ENCODE peak calls at places on chromosomes 7 and 10, in seven cellular contexts. S, X, L, M, N, Z and H are unnamed samples.

GRCh38 chr10:46330881-46331280 is 44.1 kb downstream of the ANTXRL start:
- DNase-seq in Z (no peak), N (no peak), S (no peak), L (no peak), X (no peak), M (no peak), H (no peak)

GRCh38 chr7:78437118-78437517 is 638.5 kb downstream of the PHTF2 start:
- DNase-seq in M (no peak), Z (no peak), S (no peak), X (peak; percentile 4), L (no peak), N (no peak), H (no peak)

GRCh38 chr10:11157292-11158052 is 139.8 kb downstream of the CELF2 start:
- DNase-seq in Z (no peak), L (no peak), N (no peak), M (no peak), S (no peak), X (no peak), H (no peak)

GRCh38 chr7:136666110-136666509 is 202.3 kb upstream of the CHRM2 start:
- DNase-seq in M (no peak), L (peak; percentile 26), N (no peak), S (no peak), Z (no peak), X (no peak), H (no peak)

GRCh38 chr7:16644624-16644986 is 949 bp downstream of the ANKMY2 start:
- DNase-seq in Z (peak; percentile 70), M (peak; percentile 75), L (no peak), N (no peak), X (peak; percentile 9), S (no peak), H (no peak)

GRCh38 chr7:107667341-107667740 is 6.7 kb downstream of the SLC26A4 start:
- DNase-seq in L (no peak), M (no peak), X (no peak), S (no peak), Z (no peak), N (no peak), H (no peak)

GRCh38 chr10:113386005-113386404 is 166.8 kb upstream of the HABP2 start:
- DNase-seq in M (no peak), L (no peak), N (no peak), X (peak; percentile 3), S (peak; percentile 38), Z (no peak), H (no peak)

GRCh38 chr10:47262606-47263295 is 37.2 kb upstream of the GDF10 start:
- DNase-seq in M (no peak), X (peak; percentile 38), N (no peak), S (no peak), Z (no peak), L (no peak), H (no peak)

GRCh38 chr10:130968964-130969363 is 342.6 kb downstream of the TCERG1L start:
- DNase-seq in L (no peak), N (no peak), Z (no peak), S (no peak), X (no peak), M (no peak), H (no peak)

GRCh38 chr10:16509996-16510395 is 11.7 kb downstream of the C1QL3 start:
- DNase-seq in L (no peak), S (no peak), Z (no peak), N (no peak), M (no peak), X (peak; percentile 45), H (no peak)

GRCh38 chr7:140358771-140359095 is 39.6 kb downstream of the SLC37A3 start:
- DNase-seq in L (no peak), Z (no peak), S (no peak), M (no peak), N (no peak), X (no peak), H (no peak)

GRCh38 chr7:16978358-16979244 is 96.8 kb upstream of the AGR3 start:
- DNase-seq in X (peak; percentile 75), N (no peak), L (no peak), S (no peak), M (no peak), Z (no peak), H (no peak)

DNA sequence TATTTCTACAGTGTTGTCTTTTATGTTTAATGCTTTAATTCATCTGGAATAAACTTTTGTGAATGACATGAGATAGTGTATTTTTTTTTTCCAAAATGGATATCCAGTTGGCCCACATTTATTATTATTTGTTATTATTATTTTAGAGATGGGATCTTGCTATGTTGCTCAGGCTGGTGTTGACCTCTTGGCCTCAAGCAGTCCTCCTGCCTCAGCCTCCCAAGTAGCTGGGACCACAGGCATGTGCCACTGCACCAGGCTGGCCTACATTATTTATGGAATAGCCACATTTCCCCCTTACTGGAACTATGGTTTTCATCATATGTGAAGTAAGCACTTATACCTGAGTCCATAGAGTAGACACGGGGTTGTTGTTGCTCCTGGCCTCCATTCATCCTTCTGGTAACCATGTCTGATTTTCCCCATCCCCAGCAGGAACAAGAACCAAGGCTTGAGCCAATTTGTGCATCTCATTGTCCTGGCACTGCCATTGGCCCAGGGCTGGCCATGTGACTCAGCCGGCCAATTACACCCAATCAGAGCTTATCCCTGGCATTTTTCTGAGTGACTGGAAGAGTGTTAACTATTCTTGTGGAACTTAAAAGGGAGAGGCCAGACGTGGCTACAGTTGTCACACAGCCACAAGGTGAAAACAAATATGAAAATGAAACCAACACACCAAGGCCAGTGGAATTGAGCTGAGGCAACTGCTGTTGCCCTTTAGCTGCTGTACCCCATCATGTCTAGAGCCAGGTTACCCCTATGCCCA is 23.1 kb downstream of the PRF1 start:
- DNase-seq in S (peak; percentile 48), N (peak; percentile 48), X (no peak), L (no peak), Z (peak; percentile 89), M (no peak), H (no peak)
- H3K27ac ChIP-seq in S (peak overlapping the region; percentile 96), N (peak overlapping the region; percentile 11), X (no peak overlapping the region), L (no peak overlapping the region), Z (peak overlapping the region; percentile 69), M (no peak overlapping the region), H (no peak overlapping the region)

GRCh38 chr7:4791738-4792536 is 16.5 kb downstream of the AP5Z1 start:
- DNase-seq in S (peak; percentile 26), L (peak; percentile 96), M (peak; percentile 62), X (peak; percentile 23), N (no peak), Z (peak; percentile 89), H (peak; percentile 95)
- TF ChIP-seq POLR2AphosphoS5 in S (no peak), L (no peak), M (no peak), X (no peak), N (no peak), Z (no peak), H (no peak)

DNA sequence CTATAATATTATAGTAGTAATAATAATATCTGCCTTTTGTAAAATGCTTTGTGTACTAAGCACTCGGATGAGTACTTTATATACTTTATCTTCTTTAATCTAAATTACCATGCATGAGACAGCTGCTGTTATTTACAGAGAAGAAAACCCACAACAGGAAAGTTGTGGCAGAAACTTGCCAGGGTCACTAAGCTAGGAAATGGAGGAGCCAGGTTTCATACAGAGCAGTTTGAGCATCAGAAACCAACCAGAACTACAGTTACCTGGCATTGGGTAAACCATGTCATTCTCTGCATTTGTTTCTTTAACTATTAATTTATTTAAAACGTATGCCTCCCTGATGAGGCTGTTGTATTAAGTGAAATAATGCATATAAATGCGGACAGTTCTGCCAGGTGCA is 129.9 kb downstream of the CSTF2T start:
- DNase-seq in S (no peak), Z (no peak), M (no peak), L (no peak), N (no peak), X (no peak), H (no peak)
- H3K27ac ChIP-seq in S (no peak overlapping the region), Z (no peak overlapping the region), M (no peak overlapping the region), L (no peak overlapping the region), N (no peak overlapping the region), X (no peak overlapping the region), H (no peak overlapping the region)

GRCh38 chr10:122044713-122045112 is 55.8 kb downstream of the TACC2 start:
- DNase-seq in M (peak; percentile 27), N (no peak), Z (no peak), S (no peak), X (no peak), L (no peak), H (no peak)
- TF ChIP-seq POLR2AphosphoS5 in M (peak; percentile 60), N (no peak), Z (no peak), S (no peak), X (no peak), L (no peak), H (peak; percentile 50)

GRCh38 chr10:80202934-80203834 is 2.2 kb downstream of the ANXA11 start:
- DNase-seq in L (no peak), X (peak; percentile 77), S (peak; percentile 83), Z (peak; percentile 72), N (peak; percentile 55), M (peak; percentile 72), H (no peak)
- H3K27ac ChIP-seq in L (no peak overlapping the region), X (peak overlapping the region; percentile 8), S (peak overlapping the region; percentile 99), Z (peak overlapping the region; percentile 91), N (peak overlapping the region; percentile 27), M (peak overlapping the region; percentile 99), H (peak overlapping the region; percentile 97)

GRCh38 chr7:151083071-151083823 is at the start of gene TMUB1:
- DNase-seq in S (no peak), N (no peak), M (peak; percentile 86), X (peak; percentile 50), Z (peak; percentile 80), L (peak; percentile 88), H (no peak)
- TF ChIP-seq POLR2AphosphoS5 in S (peak; percentile 31), N (no peak), M (peak; percentile 55), X (peak; percentile 41), Z (peak; percentile 20), L (peak; percentile 26), H (peak; percentile 66)

GRCh38 chr7:2521341-2521745 is 1.8 kb downstream of the LFNG start:
- DNase-seq in L (no peak), M (no peak), S (no peak), X (no peak), Z (no peak), N (no peak), H (no peak)

GRCh38 chr7:2523941-2524807 is 4.6 kb downstream of the LFNG start:
- DNase-seq in L (peak; percentile 91), N (no peak), X (peak; percentile 62), S (peak; percentile 84), M (peak; percentile 95), Z (peak; percentile 64), H (no peak)

GRCh38 chr7:2523461-2523905 is 3.9 kb downstream of the LFNG start:
- DNase-seq in X (no peak), L (no peak), Z (no peak), N (no peak), S (no peak), M (peak; percentile 70), H (no peak)

GRCh38 chr7:2521952-2522591 is 2.5 kb downstream of the LFNG start:
- DNase-seq in N (no peak), Z (no peak), S (no peak), L (no peak), M (peak; percentile 72), X (no peak), H (no peak)

GRCh38 chr7:2522780-2523433 is 3.3 kb downstream of the LFNG start:
- DNase-seq in L (no peak), N (no peak), Z (no peak), S (peak; percentile 56), M (peak; percentile 80), X (peak; percentile 71), H (no peak)
- H3K27ac ChIP-seq in L (peak overlapping the region; percentile 56), N (no peak overlapping the region), Z (no peak overlapping the region), S (peak overlapping the region; percentile 98), M (peak overlapping the region; percentile 93), X (no peak overlapping the region), H (peak overlapping the region; percentile 58)

DNA sequence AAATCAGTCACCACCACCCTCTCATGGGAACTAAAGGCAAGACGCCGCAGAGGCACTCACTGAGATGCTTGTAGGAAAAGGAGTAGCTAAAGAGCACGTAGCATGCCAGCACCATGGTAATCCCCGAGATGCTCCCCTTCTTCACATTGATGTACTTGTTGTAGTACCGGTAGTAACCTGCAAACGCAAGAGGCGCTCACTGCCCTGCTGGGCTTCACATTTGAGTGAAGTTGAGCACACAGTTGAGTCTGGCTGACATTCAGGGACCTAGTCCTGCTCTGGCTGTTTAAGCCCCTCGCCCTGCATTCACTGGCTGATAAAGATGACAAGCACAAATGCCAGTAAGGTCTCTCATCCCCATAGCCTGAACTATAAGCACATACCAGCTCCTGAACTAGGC is 6.9 kb downstream of the ATP5MF start:
- DNase-seq in S (no peak), L (no peak), X (peak; percentile 35), Z (no peak), M (no peak), N (no peak), H (no peak)
- TF ChIP-seq POLR2AphosphoS5 in S (no peak), L (no peak), X (no peak), Z (peak; percentile 61), M (no peak), N (no peak), H (no peak)